ENCODE peak calls at places on chromosomes 4 and X, in five cellular contexts. Y, W, T, L and F are unnamed samples.

GRCh38 chr4:84099591-84099990 is 399.5 kb downstream of the NKX6-1 start:
- DNase-seq in W (no peak), Y (peak), T (no peak), L (no peak), F (no peak)

GRCh38 chr4:1508161-1509160 is 102.2 kb upstream of the NKX1-1 start:
- DNase-seq in L (no peak), Y (no peak), W (no peak), T (no peak), F (no peak)

GRCh38 chr4:173424899-173425805 is 26.2 kb upstream of the SCRG1 start:
- DNase-seq in L (no peak), Y (no peak), T (no peak), W (no peak), F (no peak)

GRCh38 chr4:176320340-176320975 is 692 bp downstream of the SPCS3 start:
- DNase-seq in T (peak), W (peak), L (peak), Y (peak), F (peak)

GRCh38 chrX:43500996-43501694 is 155.0 kb upstream of the MAOA start:
- DNase-seq in W (no peak), Y (no peak), T (no peak), L (no peak), F (no peak)

GRCh38 chrX:39065051-39065871 is 264.0 kb downstream of the MID1IP1 start:
- DNase-seq in L (no peak), W (no peak), Y (peak), T (no peak), F (no peak)

GRCh38 chr4:82500106-82500738 is 61.6 kb downstream of the TMEM150C start:
- DNase-seq in W (no peak), L (no peak), Y (no peak), T (no peak), F (no peak)

GRCh38 chrX:46758956-46759644 is at the start of gene SLC9A7:
- DNase-seq in T (peak), L (peak), Y (peak), W (peak), F (no peak)

GRCh38 chrX:129493643-129494042 is 29.6 kb downstream of the SMARCA1 start:
- DNase-seq in L (no peak), T (no peak), W (no peak), Y (no peak), F (no peak)

GRCh38 chr4:11228575-11228974 is 200.1 kb downstream of the HS3ST1 start:
- DNase-seq in W (no peak), T (no peak), L (no peak), Y (no peak), F (no peak)

GRCh38 chr4:128958194-128958593 is 135.1 kb downstream of the SCLT1 start:
- DNase-seq in T (peak), W (no peak), Y (no peak), L (no peak), F (no peak)

GRCh38 chr4:118969359-118969758 is 80.7 kb downstream of the SYNPO2 start:
- DNase-seq in T (peak), Y (peak), W (peak), L (peak), F (no peak)

GRCh38 chr4:139892973-139893736 is 227.5 kb downstream of the MGST2 start:
- DNase-seq in Y (peak), L (no peak), T (no peak), W (no peak), F (no peak)

GRCh38 chr4:107665001-107665400 is 55.0 kb downstream of the PAPSS1 start:
- DNase-seq in W (no peak), T (no peak), L (no peak), Y (no peak), F (no peak)

GRCh38 chr4:70761276-70761816 is 39.6 kb downstream of the RUFY3 start:
- DNase-seq in L (no peak), W (no peak), Y (no peak), T (no peak), F (no peak)

GRCh38 chr4:137427411-137427810 is 104.9 kb downstream of the PCDH18 start:
- DNase-seq in T (no peak), L (no peak), Y (no peak), W (no peak), F (no peak)

GRCh38 chr4:76272582-76272981 is 21.1 kb downstream of the FAM47E start:
- DNase-seq in W (no peak), T (no peak), L (no peak), Y (no peak), F (no peak)

GRCh38 chr4:173264245-173264959 is 69.8 kb downstream of the HMGB2 start:
- DNase-seq in L (no peak), W (no peak), T (peak), Y (peak), F (no peak)

GRCh38 chr4:90757529-90757928 is 630.3 kb downstream of the CCSER1 start:
- DNase-seq in L (no peak), W (no peak), Y (no peak), T (no peak), F (no peak)

GRCh38 chr4:112504807-112505206 is 11.2 kb downstream of the NEUROG2 start:
- DNase-seq in T (no peak), Y (no peak), W (no peak), L (no peak), F (no peak)

GRCh38 chrX:17007134-17007768 is 60.8 kb downstream of the REPS2 start:
- DNase-seq in L (no peak), W (no peak), T (peak), Y (peak), F (no peak)

GRCh38 chrX:108312938-108313337 is 125.3 kb downstream of the COL4A6 start:
- DNase-seq in Y (peak), W (no peak), T (no peak), L (no peak), F (no peak)

GRCh38 chr4:177246636-177247584 is 62.8 kb upstream of the NEIL3 start:
- DNase-seq in Y (no peak), W (no peak), T (no peak), L (no peak), F (no peak)

GRCh38 chrX:13776387-13776786 is 40.5 kb downstream of the GPM6B start:
- DNase-seq in W (no peak), L (no peak), T (no peak), Y (no peak), F (no peak)

GRCh38 chrX:13774696-13775095 is 40.1 kb downstream of the OFD1 start:
- DNase-seq in T (no peak), W (no peak), Y (no peak), L (no peak), F (no peak)

GRCh38 chrX:13780868-13781427 is 35.9 kb downstream of the GPM6B start:
- DNase-seq in L (no peak), T (no peak), W (no peak), Y (no peak), F (no peak)

GRCh38 chrX:13775837-13776236 is 41.1 kb downstream of the GPM6B start:
- DNase-seq in Y (no peak), L (no peak), W (no peak), T (no peak), F (no peak)

GRCh38 chrX:13778916-13779315 is 38.0 kb downstream of the GPM6B start:
- DNase-seq in W (no peak), Y (peak), L (no peak), T (no peak), F (no peak)
- TF ChIP-seq CTCF in W (no peak), Y (peak), L (no peak), T (no peak), F (no peak)

GRCh38 chrX:9147631-9148189 is 113.8 kb upstream of the FAM9B start:
- DNase-seq in Y (peak), T (no peak), L (no peak), W (no peak), F (no peak)
- H3K4me3 ChIP-seq in Y (peak), T (no peak), L (no peak), W (no peak), F (no peak)

DNA sequence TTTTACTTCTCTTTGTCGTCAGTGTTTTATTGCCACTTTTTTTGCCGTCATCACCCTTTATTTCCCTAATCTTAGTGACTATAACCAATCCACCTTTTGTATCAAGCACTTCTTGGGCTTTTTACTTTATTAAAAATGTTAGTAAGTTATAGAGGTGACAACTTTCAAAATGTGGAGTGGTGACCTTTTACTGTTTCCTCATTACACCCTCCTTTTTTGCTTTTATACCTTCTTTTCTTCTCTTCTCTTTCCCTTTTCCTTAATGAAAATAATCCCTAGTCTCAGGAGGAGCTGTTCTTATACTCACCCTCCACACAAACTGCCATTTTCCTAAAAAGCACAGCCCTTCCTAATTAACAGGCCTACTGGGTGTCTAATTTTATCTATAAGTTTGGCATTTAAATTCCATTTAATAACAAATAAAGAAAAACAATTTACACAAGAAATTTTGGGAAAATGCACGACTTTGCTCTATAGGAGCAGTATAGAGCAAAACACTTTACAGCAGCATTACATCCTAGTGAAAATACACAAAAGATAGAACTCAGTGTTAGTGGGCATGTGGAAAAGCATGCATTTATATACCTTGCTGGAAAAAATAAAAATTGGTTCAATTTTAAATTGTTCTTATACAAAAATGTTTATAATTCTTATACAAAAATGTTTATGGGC is 27.3 kb downstream of the BBS12 start:
- DNase-seq in W (no peak), T (no peak), Y (peak), L (no peak), F (no peak)
- TF ChIP-seq CTCF in W (no peak), T (peak), Y (no peak), L (no peak), F (no peak)

GRCh38 chr4:88352062-88352461 is 26.6 kb upstream of the HERC6 start:
- DNase-seq in L (no peak), Y (peak), T (no peak), W (no peak), F (no peak)
- H3K4me3 ChIP-seq in L (no peak), Y (no peak), T (no peak), W (no peak), F (no peak)

DNA sequence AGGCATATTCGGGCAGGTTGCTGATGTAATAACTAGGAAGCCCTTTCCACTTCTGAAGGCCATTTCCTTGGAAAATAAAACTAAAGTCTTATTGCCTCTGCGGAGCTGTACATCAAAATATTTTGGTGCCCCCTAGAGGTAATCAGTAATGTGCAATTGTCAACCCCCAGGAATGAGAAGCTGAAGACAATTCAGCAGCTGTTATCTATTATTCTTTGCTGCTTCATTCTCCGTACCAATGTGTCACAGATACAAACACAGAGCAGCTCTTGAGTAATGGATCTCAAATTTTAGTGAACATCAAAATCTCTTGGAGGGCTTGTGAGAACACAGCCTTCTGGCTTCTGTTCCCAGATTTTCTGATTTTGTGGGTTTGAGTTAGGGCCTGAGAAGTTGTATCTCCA is 3.5 kb upstream of the SLIT2 start:
- DNase-seq in W (no peak), L (no peak), T (peak), Y (peak), F (peak)
- TF ChIP-seq CTCF in W (peak), L (peak), T (peak), Y (peak), F (peak)

DNA sequence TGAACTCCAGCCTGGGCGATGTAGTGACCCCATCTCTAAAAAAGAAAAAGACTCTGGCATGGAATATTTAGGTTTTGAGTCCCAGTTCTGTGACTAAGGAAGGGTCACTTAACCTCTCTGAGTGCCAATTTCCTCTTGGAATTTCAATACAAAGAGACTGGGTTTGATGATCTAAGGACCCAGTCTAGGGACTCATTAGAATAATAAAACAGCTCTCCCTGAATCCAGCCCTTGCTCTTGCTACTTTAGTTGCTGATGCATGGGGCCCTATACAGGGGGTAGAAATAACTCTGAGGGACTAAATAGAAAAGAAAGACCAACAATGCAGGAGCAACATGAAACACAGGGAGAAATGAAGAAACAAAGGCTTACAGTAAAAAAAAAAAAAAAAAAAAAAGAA is 12.6 kb downstream of the C4orf54 start:
- DNase-seq in T (no peak), L (no peak), Y (peak), W (no peak), F (no peak)
- H3K4me3 ChIP-seq in T (no peak), L (no peak), Y (peak), W (no peak), F (no peak)

GRCh38 chr4:94262163-94263016 is 54.7 kb downstream of the SMARCAD1 start:
- DNase-seq in L (no peak), Y (no peak), W (no peak), T (no peak), F (no peak)

GRCh38 chr4:94251094-94251493 is 43.4 kb downstream of the SMARCAD1 start:
- DNase-seq in Y (no peak), T (no peak), L (no peak), W (no peak), F (no peak)

GRCh38 chr4:94253036-94253435 is 45.4 kb downstream of the SMARCAD1 start:
- DNase-seq in Y (peak), W (no peak), T (no peak), L (no peak), F (no peak)

GRCh38 chr4:94256144-94256783 is 48.6 kb downstream of the SMARCAD1 start:
- DNase-seq in Y (no peak), T (no peak), L (no peak), W (no peak), F (no peak)

GRCh38 chr4:94256833-94257232 is 49.2 kb downstream of the SMARCAD1 start:
- DNase-seq in W (no peak), T (peak), Y (no peak), L (no peak), F (no peak)
- TF ChIP-seq CTCF in W (peak), T (peak), Y (no peak), L (no peak), F (peak)

GRCh38 chr4:186190456-186191265 is 706 bp upstream of the CYP4V2 start:
- DNase-seq in W (peak), Y (peak), T (peak), L (no peak), F (no peak)
- H3K4me3 ChIP-seq in W (peak), Y (peak), T (peak), L (peak), F (peak)